ENCODE peak calls at places on chromosomes 13 and 19, in four cellular contexts. One of them, this sample, is unnamed.

GRCh38 chr13:30364133-30364532 is 56.8 kb upstream of the KATNAL1 start:
- DNase-seq in coronary artery: no peak
- DNase-seq in uterus: no peak
- DNase-seq in H1: no peak
- DNase-seq in this sample: no peak

GRCh38 chr13:33090755-33091454 is 74.7 kb downstream of the KL start:
- DNase-seq in H1: no peak
- DNase-seq in uterus: no peak
- DNase-seq in coronary artery: no peak
- DNase-seq in this sample: no peak

GRCh38 chr13:57073983-57074382 is 66.7 kb upstream of the PRR20A start:
- DNase-seq in H1: no peak
- DNase-seq in coronary artery: no peak
- DNase-seq in uterus: no peak
- DNase-seq in this sample: no peak

GRCh38 chr19:57812201-57812600 is 2.5 kb downstream of the ZNF552 start:
- DNase-seq in coronary artery: no peak
- DNase-seq in H1: no peak
- DNase-seq in uterus: no peak
- DNase-seq in this sample: no peak

GRCh38 chr13:30806784-30807183 is 71.4 kb downstream of the ALOX5AP start:
- DNase-seq in coronary artery: no peak
- DNase-seq in uterus: no peak
- DNase-seq in H1: no peak
- DNase-seq in this sample: no peak

GRCh38 chr19:9032136-9032626 is 22.0 kb upstream of the MUC16 start:
- DNase-seq in H1: no peak
- DNase-seq in coronary artery: no peak
- DNase-seq in uterus: no peak
- DNase-seq in this sample: no peak

GRCh38 chr13:84132491-84132890 is 250.2 kb upstream of the SLITRK1 start:
- DNase-seq in uterus: no peak
- DNase-seq in H1: no peak
- DNase-seq in coronary artery: no peak
- DNase-seq in this sample: no peak

GRCh38 chr19:40561947-40562346 is 14.7 kb upstream of the SHKBP1 start:
- DNase-seq in uterus: no peak
- DNase-seq in H1: no peak
- DNase-seq in coronary artery: no peak
- DNase-seq in this sample: no peak

GRCh38 chr13:64234255-64234654 is 2818.6 kb upstream of the PCDH20 start:
- DNase-seq in coronary artery: no peak
- DNase-seq in uterus: no peak
- DNase-seq in H1: no peak
- DNase-seq in this sample: no peak

GRCh38 chr13:43124495-43124894 is 101.1 kb downstream of the DNAJC15 start:
- DNase-seq in coronary artery: no peak
- DNase-seq in uterus: no peak
- DNase-seq in H1: no peak
- DNase-seq in this sample: no peak

GRCh38 chr19:7506385-7507328 is 9.2 kb upstream of the ZNF358 start:
- DNase-seq in uterus: peak
- DNase-seq in coronary artery: peak
- DNase-seq in H1: peak
- DNase-seq in this sample: no peak

GRCh38 chr19:47188507-47189033 is 42.4 kb downstream of the BBC3 start:
- DNase-seq in H1: no peak
- DNase-seq in coronary artery: no peak
- DNase-seq in uterus: no peak
- DNase-seq in this sample: no peak

GRCh38 chr13:19587635-19588300 is 26.4 kb upstream of the TPTE2 start:
- DNase-seq in H1: no peak
- DNase-seq in uterus: no peak
- DNase-seq in coronary artery: no peak
- DNase-seq in this sample: no peak

GRCh38 chr19:13861392-13861713 is 15.6 kb upstream of the NANOS3 start:
- DNase-seq in uterus: no peak
- DNase-seq in coronary artery: no peak
- DNase-seq in H1: no peak
- DNase-seq in this sample: no peak

GRCh38 chr13:111117289-111117688 is 2.2 kb downstream of the ARHGEF7 start:
- DNase-seq in H1: no peak
- DNase-seq in coronary artery: no peak
- DNase-seq in uterus: no peak
- DNase-seq in this sample: no peak

GRCh38 chr19:40867701-40868100 is 14.3 kb downstream of the CYP2A7 start:
- DNase-seq in uterus: no peak
- DNase-seq in coronary artery: no peak
- DNase-seq in H1: no peak
- DNase-seq in this sample: no peak

GRCh38 chr13:95296326-95296939 is 4.8 kb downstream of the ABCC4 start:
- DNase-seq in coronary artery: no peak
- DNase-seq in H1: no peak
- DNase-seq in uterus: no peak
- DNase-seq in this sample: no peak

GRCh38 chr13:20428666-20429644 is 96.7 kb downstream of the CRYL1 start:
- DNase-seq in coronary artery: no peak
- DNase-seq in H1: no peak
- DNase-seq in uterus: no peak
- DNase-seq in this sample: no peak

GRCh38 chr13:23069571-23069970 is 111.2 kb upstream of the SGCG start:
- DNase-seq in uterus: no peak
- DNase-seq in coronary artery: no peak
- DNase-seq in H1: no peak
- DNase-seq in this sample: no peak

GRCh38 chr13:42808572-42808971 is 27.2 kb downstream of the FAM216B start:
- DNase-seq in coronary artery: no peak
- DNase-seq in uterus: no peak
- DNase-seq in H1: no peak
- DNase-seq in this sample: no peak

GRCh38 chr13:60162096-60162495 is 1.6 kb downstream of the DIAPH3 start:
- DNase-seq in H1: no peak
- DNase-seq in coronary artery: no peak
- DNase-seq in uterus: no peak
- DNase-seq in this sample: no peak

GRCh38 chr13:51233117-51233826 is 11.1 kb downstream of the FAM124A start:
- DNase-seq in H1: no peak
- DNase-seq in coronary artery: no peak
- DNase-seq in uterus: no peak
- DNase-seq in this sample: no peak
- TF ChIP-seq CTCF in H1: no peak
- TF ChIP-seq CTCF in coronary artery: no peak
- TF ChIP-seq CTCF in uterus: no peak
- TF ChIP-seq CTCF in this sample: no peak

DNA sequence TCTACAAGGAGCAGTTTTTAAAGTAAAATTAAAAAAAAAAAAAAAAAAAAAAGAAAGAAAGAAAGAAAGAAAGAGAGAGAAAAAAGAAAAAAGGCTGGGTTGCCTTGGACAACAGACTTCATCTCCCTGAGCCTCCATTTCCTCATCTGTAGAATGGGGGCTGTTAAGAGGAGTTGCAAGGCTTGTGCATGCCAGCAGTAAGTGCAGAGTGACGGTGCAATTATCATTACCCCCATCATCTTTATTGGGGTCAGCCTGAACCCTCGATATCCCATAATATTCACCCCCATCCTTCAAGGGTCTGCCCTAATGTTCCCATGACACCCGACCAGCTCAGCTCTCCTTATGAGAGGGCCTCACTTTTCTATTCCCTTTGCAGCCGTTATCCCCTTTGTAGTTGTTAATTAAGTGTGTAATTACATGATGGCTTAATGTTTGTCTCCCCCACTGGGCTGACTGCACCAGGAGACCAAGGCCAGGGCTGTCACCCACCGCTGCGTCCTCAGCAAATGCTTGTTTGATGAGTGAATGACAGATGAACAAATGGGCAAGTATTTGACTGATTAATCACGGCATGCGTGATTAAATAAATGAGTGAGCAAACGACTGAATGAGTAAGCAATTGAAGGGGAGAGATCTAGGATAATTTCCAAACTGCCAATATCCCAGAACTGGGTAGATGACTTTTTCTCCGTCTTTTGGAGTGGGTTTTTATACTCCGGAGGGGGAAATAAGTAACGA is 10.1 kb downstream of the FOSB start:
- DNase-seq in uterus: no peak
- DNase-seq in H1: no peak
- DNase-seq in coronary artery: no peak
- DNase-seq in this sample: no peak
- TF ChIP-seq CTCF in uterus: no peak
- TF ChIP-seq CTCF in H1: no peak
- TF ChIP-seq CTCF in coronary artery: no peak
- TF ChIP-seq CTCF in this sample: no peak

GRCh38 chr19:1383311-1384084 is at the start of gene NDUFS7:
- DNase-seq in H1: peak
- DNase-seq in coronary artery: peak
- DNase-seq in uterus: peak
- DNase-seq in this sample: peak
- TF ChIP-seq CTCF in H1: peak
- TF ChIP-seq CTCF in coronary artery: no peak
- TF ChIP-seq CTCF in uterus: no peak
- TF ChIP-seq CTCF in this sample: no peak

GRCh38 chr19:35328851-35329285 is at the start of gene CD22:
- DNase-seq in H1: no peak
- DNase-seq in coronary artery: no peak
- DNase-seq in uterus: no peak
- DNase-seq in this sample: no peak

GRCh38 chr19:35330475-35330874 is 1.5 kb downstream of the CD22 start:
- DNase-seq in uterus: no peak
- DNase-seq in H1: no peak
- DNase-seq in coronary artery: no peak
- DNase-seq in this sample: no peak

GRCh38 chr19:35331551-35332214 is 2.7 kb downstream of the CD22 start:
- DNase-seq in uterus: no peak
- DNase-seq in coronary artery: no peak
- DNase-seq in H1: no peak
- DNase-seq in this sample: no peak

GRCh38 chr19:35329323-35329722 is 336 bp downstream of the CD22 start:
- DNase-seq in coronary artery: no peak
- DNase-seq in H1: no peak
- DNase-seq in uterus: no peak
- DNase-seq in this sample: no peak

GRCh38 chr19:35327642-35328041 is 1.3 kb upstream of the CD22 start:
- DNase-seq in uterus: no peak
- DNase-seq in H1: no peak
- DNase-seq in coronary artery: no peak
- DNase-seq in this sample: no peak
- TF ChIP-seq CTCF in uterus: no peak
- TF ChIP-seq CTCF in H1: peak
- TF ChIP-seq CTCF in coronary artery: no peak
- TF ChIP-seq CTCF in this sample: no peak

DNA sequence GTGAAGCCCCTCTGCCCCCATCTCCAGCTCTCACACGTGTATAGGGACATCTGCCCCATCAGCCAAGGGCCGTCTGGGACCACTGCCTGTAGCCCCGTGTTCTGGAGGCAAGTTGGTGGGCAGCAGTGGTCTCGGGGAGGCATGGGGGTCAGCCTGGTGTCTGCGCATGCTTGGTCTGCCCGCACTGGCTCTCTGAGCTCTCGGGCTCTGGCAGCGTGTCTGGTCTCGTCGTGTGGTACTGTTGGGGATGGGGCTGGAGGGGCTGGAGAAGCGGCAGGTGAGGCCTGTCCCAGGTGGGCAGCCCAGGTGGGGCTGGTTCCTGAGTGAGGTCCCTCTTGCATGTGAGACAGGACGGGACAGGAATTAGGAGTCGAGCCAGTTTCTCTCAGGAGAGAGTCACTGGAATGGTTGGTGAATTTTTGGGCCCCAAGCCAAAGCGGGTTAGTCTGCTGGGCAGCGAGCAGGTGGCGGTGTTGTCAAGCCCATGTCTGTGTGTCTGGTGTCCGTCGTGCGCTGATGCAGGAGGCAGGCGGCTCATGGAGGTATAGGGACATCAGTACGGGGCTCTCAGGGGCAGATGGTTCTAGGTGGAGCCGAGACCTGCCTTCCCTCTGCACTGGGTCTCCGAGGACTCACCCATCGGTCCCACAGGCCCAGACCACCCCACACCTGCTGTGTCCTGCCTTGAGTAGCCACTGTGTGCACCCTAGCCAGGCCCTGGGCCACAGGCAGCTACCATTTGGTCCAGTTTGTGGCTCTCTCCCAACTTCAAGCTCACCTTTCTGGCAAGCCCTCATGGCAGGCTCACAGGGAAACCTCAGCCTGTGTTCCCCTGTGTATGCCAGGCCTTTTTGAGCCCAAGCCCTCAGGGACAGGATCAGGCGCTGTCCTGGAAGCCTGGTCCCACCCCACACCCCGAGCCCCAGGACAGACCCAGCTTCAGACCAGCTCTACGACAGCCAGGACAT is 18.2 kb downstream of the COMP start:
- DNase-seq in uterus: no peak
- DNase-seq in coronary artery: no peak
- DNase-seq in H1: no peak
- DNase-seq in this sample: no peak
- TF ChIP-seq CTCF in uterus: no peak
- TF ChIP-seq CTCF in coronary artery: no peak
- TF ChIP-seq CTCF in H1: no peak
- TF ChIP-seq CTCF in this sample: no peak

GRCh38 chr19:4981681-4981958 is 12.7 kb downstream of the KDM4B start:
- DNase-seq in coronary artery: no peak
- DNase-seq in uterus: no peak
- DNase-seq in H1: no peak
- DNase-seq in this sample: no peak

GRCh38 chr19:4979211-4979807 is 10.4 kb downstream of the KDM4B start:
- DNase-seq in uterus: no peak
- DNase-seq in H1: no peak
- DNase-seq in coronary artery: no peak
- DNase-seq in this sample: no peak

GRCh38 chr19:4983346-4984105 is 14.6 kb downstream of the KDM4B start:
- DNase-seq in coronary artery: no peak
- DNase-seq in H1: no peak
- DNase-seq in uterus: no peak
- DNase-seq in this sample: no peak

GRCh38 chr19:4980087-4980486 is 11.2 kb downstream of the KDM4B start:
- DNase-seq in uterus: no peak
- DNase-seq in H1: no peak
- DNase-seq in coronary artery: no peak
- DNase-seq in this sample: no peak

DNA sequence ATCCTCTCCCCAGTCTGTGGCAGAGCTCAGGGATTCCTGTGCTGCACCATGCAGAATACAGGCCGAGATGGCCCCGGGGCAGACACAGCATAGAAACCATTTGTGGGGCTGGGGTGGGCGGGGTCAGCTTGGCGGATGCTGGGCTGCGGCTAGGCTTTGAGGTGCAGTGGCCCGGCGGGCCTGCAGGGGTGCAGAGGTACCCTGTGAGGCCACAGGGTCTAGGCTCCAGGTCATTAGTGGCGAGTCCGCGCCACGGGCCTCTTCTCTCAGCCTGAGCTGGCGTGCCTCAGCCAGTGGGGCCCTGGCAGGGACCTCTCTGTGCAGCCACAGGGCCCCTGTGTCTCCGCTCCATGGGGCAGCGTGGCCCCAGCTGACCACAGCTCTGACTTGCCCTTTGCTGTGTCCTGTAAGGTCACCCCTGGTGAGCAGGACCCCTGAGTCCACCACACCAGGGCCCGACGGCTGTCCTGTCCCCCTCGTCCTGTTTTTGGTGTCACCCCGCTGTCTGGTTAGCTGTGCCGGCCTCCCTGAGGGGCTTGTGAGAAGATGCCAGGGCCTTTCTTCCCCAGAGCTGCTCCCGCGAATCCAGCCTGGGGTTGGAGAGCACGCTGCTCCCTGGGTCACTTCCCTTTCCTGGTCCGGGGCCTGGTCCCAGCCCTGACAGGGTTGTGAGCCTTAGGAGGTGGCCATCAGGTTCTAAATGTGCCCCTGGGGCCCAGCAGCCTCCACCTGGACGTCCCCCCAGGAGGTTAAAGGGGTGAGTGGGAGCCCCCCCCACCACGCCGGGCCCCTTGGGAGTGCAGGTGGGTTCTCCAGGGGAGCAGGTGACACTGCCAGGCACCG is 12.1 kb downstream of the KDM4B start:
- DNase-seq in uterus: no peak
- DNase-seq in coronary artery: peak
- DNase-seq in H1: no peak
- DNase-seq in this sample: no peak
- TF ChIP-seq CTCF in uterus: no peak
- TF ChIP-seq CTCF in coronary artery: no peak
- TF ChIP-seq CTCF in H1: peak
- TF ChIP-seq CTCF in this sample: no peak